ENCODE peak calls at places on chromosomes 4 and X, in eight cellular contexts. W is ovary; J is upper lobe of right lung; C is fibroblast of lung; A is transverse colon; V is stomach; G is suprapubic skin; O is CD8-positive, alpha-beta T cell. R is an unnamed sample.

GRCh38 chrX:115393271-115393670 is 103.8 kb downstream of the LUZP4 start:
- DNase-seq in W (no peak), J (no peak), C (peak; percentile 93), A (no peak), V (no peak), G (no peak), O (no peak), R (no peak)

GRCh38 chrX:105314468-105314867 is 94.0 kb upstream of the TEX13A start:
- DNase-seq in W (no peak), J (no peak), C (peak; percentile 45), A (no peak), V (no peak), G (no peak), O (no peak), R (no peak)

GRCh38 chr4:188620608-188621007 is 481.4 kb downstream of the TRIML1 start:
- DNase-seq in W (no peak), J (no peak), C (no peak), A (no peak), V (no peak), G (no peak), O (no peak), R (no peak)

GRCh38 chr4:138910914-138911336 is 104.7 kb upstream of the NOCT start:
- DNase-seq in W (peak; percentile 19), J (peak; percentile 71), C (peak; percentile 83), A (peak; percentile 75), V (peak; percentile 72), G (peak; percentile 89), O (no peak), R (peak; percentile 80)

GRCh38 chrX:35276115-35276514 is 333.5 kb downstream of the FAM47B start:
- DNase-seq in W (no peak), J (no peak), C (no peak), A (no peak), V (no peak), G (no peak), O (no peak), R (no peak)

GRCh38 chr4:82630079-82630478 is 68.3 kb upstream of the TMEM150C start:
- DNase-seq in W (no peak), J (no peak), C (no peak), A (no peak), V (no peak), G (no peak), O (no peak), R (no peak)

GRCh38 chr4:152935138-152935537 is 985 bp upstream of the FHDC1 start:
- DNase-seq in W (no peak), J (no peak), C (no peak), A (peak; percentile 66), V (peak; percentile 62), G (no peak), O (no peak), R (no peak)

GRCh38 chr4:117421706-117422105 is 336.3 kb upstream of the TRAM1L1 start:
- DNase-seq in W (no peak), J (no peak), C (no peak), A (no peak), V (no peak), G (no peak), O (no peak), R (no peak)

GRCh38 chr4:152606800-152607577 is 71.1 kb upstream of the FBXW7 start:
- DNase-seq in W (no peak), J (no peak), C (no peak), A (no peak), V (no peak), G (no peak), O (no peak), R (no peak)

GRCh38 chr4:141657550-141657949 is 21.2 kb downstream of the IL15 start:
- DNase-seq in W (no peak), J (no peak), C (no peak), A (no peak), V (no peak), G (no peak), O (no peak), R (no peak)

GRCh38 chrX:42128020-42128419 is 204.7 kb upstream of the CASK start:
- DNase-seq in W (no peak), J (no peak), C (no peak), A (no peak), V (no peak), G (no peak), O (no peak), R (no peak)

GRCh38 chr4:2432991-2433530 is 14.3 kb downstream of the CFAP99 start:
- DNase-seq in W (no peak), J (peak; percentile 55), C (peak; percentile 76), A (no peak), V (no peak), G (no peak), O (no peak), R (no peak)

GRCh38 chrX:11296051-11296450 is 2.8 kb downstream of the AMELX start:
- DNase-seq in W (no peak), J (no peak), C (no peak), A (no peak), V (no peak), G (no peak), O (no peak), R (no peak)

GRCh38 chrX:19440713-19441112 is 74.6 kb downstream of the MAP3K15 start:
- DNase-seq in W (no peak), J (no peak), C (peak; percentile 47), A (no peak), V (no peak), G (no peak), O (no peak), R (no peak)

GRCh38 chr4:4666693-4667642 is 125.1 kb upstream of the STX18 start:
- DNase-seq in W (peak; percentile 49), J (no peak), C (peak; percentile 65), A (no peak), V (no peak), G (no peak), O (no peak), R (no peak)

DNA sequence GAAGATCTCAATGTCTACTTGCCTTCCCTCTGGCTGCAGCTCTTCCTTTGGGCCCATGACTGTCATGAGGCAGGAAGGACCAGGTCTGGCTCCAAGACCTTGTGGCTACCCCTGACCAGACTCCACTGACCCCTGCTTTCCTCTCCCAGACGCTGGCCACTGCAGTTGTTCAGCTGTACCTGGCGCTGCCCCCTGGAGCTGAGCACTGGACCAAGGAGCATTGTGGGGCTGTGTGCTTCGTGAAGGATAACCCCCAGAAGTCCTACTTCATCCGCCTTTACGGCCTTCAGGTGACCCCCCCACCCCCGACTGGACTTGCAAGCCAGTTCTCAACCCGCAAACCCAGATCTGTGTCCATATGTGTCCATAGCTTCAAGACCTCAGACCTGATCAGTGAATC is 535 bp downstream of the WAS start:
- DNase-seq in W (no peak), J (no peak), C (no peak), A (no peak), V (no peak), G (no peak), O (no peak), R (no peak)
- H3K4me3 ChIP-seq in W (no peak overlapping the region), J (peak overlapping the region; percentile 39), C (no peak overlapping the region), A (no peak overlapping the region), V (peak overlapping the region; percentile 14), G (peak overlapping the region; percentile 30), O (peak overlapping the region; percentile 64), R (peak overlapping the region; percentile 25)

DNA sequence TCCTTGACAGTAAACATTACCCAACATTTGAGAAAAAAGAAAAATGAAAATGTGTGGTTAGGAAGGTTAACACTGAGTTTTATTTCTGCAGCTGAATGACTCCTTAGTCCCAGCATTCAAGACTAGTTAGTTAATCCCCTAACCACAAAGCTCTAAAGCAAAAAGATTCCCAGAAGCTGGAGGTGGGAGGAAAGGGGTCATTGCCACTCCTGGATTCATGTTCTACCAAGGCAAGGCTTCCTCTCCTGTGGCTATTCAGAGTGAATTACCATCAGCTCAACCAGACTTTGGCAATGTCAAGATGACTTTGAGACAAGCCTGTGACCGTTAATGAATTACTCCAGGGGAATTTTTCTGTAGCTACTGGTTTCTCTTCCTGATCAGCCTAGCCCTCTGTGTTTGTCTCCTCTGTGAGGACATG is 63.6 kb downstream of the HADH start:
- DNase-seq in W (no peak), J (no peak), C (peak; percentile 40), A (no peak), V (no peak), G (no peak), O (no peak), R (no peak)
- H3K27ac ChIP-seq in W (no peak overlapping the region), J (no peak overlapping the region), C (no peak overlapping the region), A (no peak overlapping the region), V (no peak overlapping the region), G (no peak overlapping the region), O (peak overlapping the region; percentile 35), R (no peak overlapping the region)

GRCh38 chrX:7127058-7127457 is 20.5 kb upstream of the STS start:
- DNase-seq in W (no peak), J (no peak), C (peak; percentile 24), A (no peak), V (no peak), G (no peak), O (no peak), R (no peak)

GRCh38 chrX:7133036-7133412 is 14.5 kb upstream of the STS start:
- DNase-seq in W (no peak), J (no peak), C (peak; percentile 59), A (no peak), V (no peak), G (no peak), O (no peak), R (peak; percentile 19)

GRCh38 chrX:7131621-7132020 is 15.9 kb upstream of the STS start:
- DNase-seq in W (no peak), J (no peak), C (no peak), A (peak; percentile 22), V (peak; percentile 70), G (no peak), O (no peak), R (no peak)

DNA sequence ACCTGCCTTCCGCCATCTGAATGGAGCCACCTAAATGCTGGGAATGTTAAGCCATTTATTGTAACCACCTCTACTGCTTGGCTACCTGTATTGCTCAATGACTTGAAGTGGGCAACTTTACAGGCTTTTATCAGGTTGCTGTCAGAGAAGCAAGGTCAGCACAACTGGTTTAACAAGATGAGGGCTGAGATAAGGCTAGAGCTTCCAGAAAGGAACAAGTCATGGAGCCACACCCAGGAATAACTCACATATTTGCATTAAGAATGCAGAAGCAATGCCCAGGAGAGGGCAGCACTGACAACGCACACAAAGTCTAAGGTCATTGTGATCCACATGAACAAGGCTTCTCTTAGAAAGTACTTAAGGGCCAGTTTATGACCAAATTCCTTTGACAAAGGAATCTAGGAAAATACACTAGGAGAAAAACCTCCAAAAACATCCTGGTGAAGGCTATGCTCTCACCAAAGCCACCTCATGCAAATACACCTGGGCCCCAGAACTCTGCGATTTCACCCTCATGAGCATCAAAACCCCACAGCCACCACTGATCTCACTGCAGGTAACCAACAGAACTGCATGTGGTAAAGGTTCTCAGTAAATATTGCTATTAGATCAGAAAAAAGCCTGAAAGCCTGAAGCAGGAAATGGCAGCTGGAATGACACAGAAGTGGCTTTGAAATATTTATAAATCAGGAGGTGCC is 15.0 kb upstream of the STS start:
- DNase-seq in W (no peak), J (peak; percentile 67), C (peak; percentile 79), A (peak; percentile 91), V (peak; percentile 90), G (no peak), O (peak; percentile 0), R (no peak)
- H3K9me3 ChIP-seq in W (no peaks in the 10 kb centered on the region), J (no peaks in the 10 kb centered on the region), C (no peaks in the 10 kb centered on the region), A (no peaks in the 10 kb centered on the region), V (no peaks in the 10 kb centered on the region), G (no peaks in the 10 kb centered on the region), O (no peaks in the 10 kb centered on the region), R (no peaks in the 10 kb centered on the region)

DNA sequence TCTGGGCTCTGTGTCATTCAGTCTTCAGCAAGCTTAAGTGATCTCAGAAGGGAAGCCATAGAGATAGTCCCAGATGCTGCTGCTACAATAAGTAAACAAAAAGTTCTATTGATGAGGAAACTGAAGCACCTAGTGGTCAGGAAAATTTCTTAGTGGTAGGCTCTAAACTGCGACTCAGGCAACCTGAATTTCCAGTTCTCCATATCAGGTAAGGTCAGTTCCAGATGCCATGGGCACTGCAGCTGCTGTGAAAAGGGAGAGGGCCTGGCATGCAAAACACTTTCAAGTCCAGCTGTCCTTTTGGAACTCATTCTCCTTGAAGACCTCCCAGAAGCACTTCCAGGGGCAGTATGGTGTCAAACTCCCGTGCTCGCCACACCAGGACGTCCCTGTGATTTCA is 46.2 kb downstream of the REELD1 start:
- DNase-seq in W (no peak), J (no peak), C (no peak), A (no peak), V (peak; percentile 54), G (no peak), O (no peak), R (no peak)
- H3K4me3 ChIP-seq in W (no peak overlapping the region), J (no peak overlapping the region), C (no peak overlapping the region), A (no peak overlapping the region), V (no peak overlapping the region), G (no peak overlapping the region), O (no peak overlapping the region), R (no peak overlapping the region)

R was measured in left ventricle myocardium inferior.